ENCODE peak calls at places on chromosome 12, in seven cellular contexts. Z, R, H, G, P, O and A are unnamed samples.

GRCh38 chr12:6452908-6453630 is 1.2 kb downstream of the TAPBPL start:
- DNase-seq in G (no peak), O (no peak), H (no peak), R (no peak), P (peak; percentile 68), Z (no peak), A (no peak)

GRCh38 chr12:119949145-119949544 is 39.9 kb upstream of the BICDL1 start:
- DNase-seq in R (no peak), O (no peak), P (no peak), G (no peak), Z (no peak), H (no peak), A (no peak)

GRCh38 chr12:132803883-132804282 is 24.8 kb downstream of the GOLGA3 start:
- DNase-seq in O (no peak), P (no peak), G (no peak), H (no peak), Z (no peak), R (peak; percentile 68), A (no peak)

GRCh38 chr12:18689781-18690180 is 48.0 kb downstream of the PLCZ1 start:
- DNase-seq in O (no peak), Z (no peak), H (no peak), P (no peak), G (no peak), R (no peak), A (no peak)

GRCh38 chr12:67681145-67681778 is 32.7 kb downstream of the DYRK2 start:
- DNase-seq in H (no peak), R (no peak), Z (no peak), O (no peak), G (peak; percentile 97), P (peak; percentile 88), A (no peak)

GRCh38 chr12:130433411-130433810 is 95.7 kb downstream of the PIWIL1 start:
- DNase-seq in G (no peak), P (no peak), R (no peak), Z (no peak), O (no peak), H (no peak), A (no peak)

GRCh38 chr12:6364037-6364360 is 11.4 kb downstream of the SCNN1A start:
- DNase-seq in G (no peak), Z (no peak), P (no peak), R (no peak), H (no peak), O (no peak), A (no peak)

GRCh38 chr12:52089491-52089890 is 10.0 kb downstream of the SMIM41 start:
- DNase-seq in R (peak; percentile 32), O (no peak), Z (no peak), G (no peak), P (no peak), H (no peak), A (no peak)

GRCh38 chr12:103855036-103855712 is 14.1 kb upstream of the NT5DC3 start:
- DNase-seq in O (no peak), G (peak; percentile 70), H (no peak), Z (no peak), R (no peak), P (peak; percentile 82), A (no peak)

GRCh38 chr12:93547778-93548177 is 24.7 kb upstream of the SOCS2 start:
- DNase-seq in O (no peak), G (no peak), H (no peak), Z (no peak), P (no peak), R (no peak), A (no peak)

GRCh38 chr12:53754196-53754595 is 2.4 kb upstream of the CISTR start:
- DNase-seq in Z (no peak), P (no peak), G (no peak), H (no peak), O (no peak), R (no peak), A (no peak)

GRCh38 chr12:124764451-124764850 is 99.2 kb downstream of the SCARB1 start:
- DNase-seq in P (peak; percentile 43), O (no peak), R (no peak), G (peak; percentile 79), Z (no peak), H (no peak), A (no peak)

GRCh38 chr12:24905431-24905830 is 43.5 kb downstream of the BCAT1 start:
- DNase-seq in Z (no peak), O (no peak), R (no peak), G (peak; percentile 48), P (no peak), H (no peak), A (no peak)

GRCh38 chr12:38279756-38280155 is 36.8 kb upstream of the ALG10B start:
- DNase-seq in H (no peak), O (no peak), Z (no peak), R (no peak), G (no peak), P (peak; percentile 3), A (no peak)

GRCh38 chr12:88552672-88553079 is 27.6 kb downstream of the KITLG start:
- DNase-seq in O (no peak), Z (no peak), H (no peak), P (no peak), R (no peak), G (no peak), A (no peak)

GRCh38 chr12:19529933-19530630 is 90.8 kb downstream of the AEBP2 start:
- DNase-seq in G (peak; percentile 58), P (peak; percentile 37), R (no peak), O (no peak), Z (no peak), H (no peak), A (no peak)

GRCh38 chr12:11746940-11747716 is 97.7 kb downstream of the ETV6 start:
- DNase-seq in G (no peak), Z (no peak), H (no peak), R (no peak), O (no peak), P (no peak), A (no peak)

GRCh38 chr12:7695159-7695930 is at the start of gene GDF3:
- DNase-seq in Z (no peak), G (peak; percentile 2), P (peak; percentile 0), O (no peak), R (peak; percentile 59), H (no peak), A (no peak)

GRCh38 chr12:27331299-27331926 is 1.2 kb upstream of the BMAL2 start:
- DNase-seq in H (no peak), P (peak; percentile 89), O (no peak), G (peak; percentile 86), Z (peak; percentile 46), R (no peak), A (no peak)

GRCh38 chr12:124236651-124237050 is 58.2 kb upstream of the RFLNA start:
- DNase-seq in R (no peak), H (no peak), Z (no peak), O (no peak), G (peak; percentile 20), P (peak; percentile 91), A (no peak)

GRCh38 chr12:47829584-47829983 is 9.9 kb upstream of the HDAC7 start:
- DNase-seq in R (no peak), H (no peak), G (no peak), O (no peak), Z (no peak), P (no peak), A (no peak)

GRCh38 chr12:27531916-27532315 is 7.9 kb downstream of the PPFIBP1 start:
- DNase-seq in H (no peak), G (peak; percentile 77), Z (no peak), P (no peak), O (no peak), R (no peak), A (no peak)

GRCh38 chr12:129535351-129535750 is 368.5 kb downstream of the TMEM132D start:
- DNase-seq in R (no peak), G (no peak), H (no peak), Z (no peak), O (no peak), P (no peak), A (no peak)

GRCh38 chr12:122449317-122449716 is 26.8 kb upstream of the CLIP1 start:
- DNase-seq in O (no peak), R (no peak), Z (no peak), H (no peak), G (peak; percentile 92), P (peak; percentile 81), A (no peak)

GRCh38 chr12:94597268-94597667 is 53.1 kb downstream of the TMCC3 start:
- DNase-seq in Z (no peak), P (no peak), G (no peak), O (no peak), H (no peak), R (no peak), A (no peak)

GRCh38 chr12:104694161-104694560 is 237.4 kb downstream of the CHST11 start:
- DNase-seq in G (no peak), O (no peak), R (no peak), Z (no peak), P (no peak), H (no peak), A (no peak)

GRCh38 chr12:109489016-109489954 is 11.9 kb downstream of the UBE3B start:
- DNase-seq in P (no peak), H (no peak), R (no peak), Z (no peak), G (no peak), O (no peak), A (no peak)

GRCh38 chr12:123396954-123397353 is 13.0 kb downstream of the KMT5A start:
- DNase-seq in Z (no peak), G (no peak), H (no peak), P (no peak), O (no peak), R (no peak), A (no peak)

GRCh38 chr12:27366621-27367020 is 34.0 kb downstream of the BMAL2 start:
- DNase-seq in R (no peak), G (no peak), Z (no peak), O (no peak), P (peak; percentile 34), H (no peak), A (no peak)

GRCh38 chr12:52909256-52909655 is 4.4 kb upstream of the KRT8 start:
- DNase-seq in Z (no peak), H (no peak), P (no peak), G (no peak), O (no peak), R (no peak), A (no peak)